ENCODE peak calls at places on chromosomes 6 and 20, in five cellular contexts. Z, Q, V, I and R are unnamed samples.
A peak's percentile ranks its signal among the peaks of the same experiment; 100 is the strongest.

GRCh38 chr6:5497896-5498578 is 236.7 kb downstream of the FARS2 start:
- DNase-seq in Z (peak; percentile 59), Q (no peak), V (peak; percentile 55), I (no peak), R (peak; percentile 18)

GRCh38 chr6:29927841-29928388 is 14.4 kb upstream of the HLA-A start:
- DNase-seq in Z (no peak), Q (no peak), V (no peak), I (no peak), R (no peak)

GRCh38 chr20:49340161-49340966 is 62.5 kb upstream of the ZNFX1 start:
- DNase-seq in Z (no peak), Q (no peak), V (peak; percentile 68), I (no peak), R (peak; percentile 67)

GRCh38 chr6:4522453-4522852 is 253.8 kb upstream of the CDYL start:
- DNase-seq in Z (no peak), Q (no peak), V (no peak), I (no peak), R (no peak)

GRCh38 chr6:28769626-28770402 is 154.0 kb downstream of the TRIM27 start:
- DNase-seq in Z (no peak), Q (peak; percentile 82), V (peak; percentile 58), I (no peak), R (peak; percentile 48)

GRCh38 chr20:59743308-59743707 is 139.0 kb downstream of the PHACTR3 start:
- DNase-seq in Z (no peak), Q (no peak), V (no peak), I (no peak), R (no peak)

GRCh38 chr6:168915855-168916254 is 337.8 kb downstream of the THBS2 start:
- DNase-seq in Z (no peak), Q (no peak), V (no peak), I (no peak), R (no peak)

GRCh38 chr20:24131684-24132083 is 143.1 kb upstream of the GGTLC1 start:
- DNase-seq in Z (no peak), Q (no peak), V (no peak), I (no peak), R (no peak)

GRCh38 chr6:14863896-14864850 is 381.7 kb upstream of the JARID2 start:
- DNase-seq in Z (no peak), Q (no peak), V (no peak), I (peak; percentile 55), R (no peak)

GRCh38 chr20:20102859-20103258 is 50.5 kb downstream of the CFAP61 start:
- DNase-seq in Z (no peak), Q (no peak), V (no peak), I (no peak), R (no peak)

GRCh38 chr6:33213166-33213988 is 5.1 kb downstream of the RING1 start:
- DNase-seq in Z (no peak), Q (no peak), V (peak; percentile 59), I (peak; percentile 86), R (peak; percentile 42)

GRCh38 chr20:6142348-6142993 is 19.6 kb upstream of the FERMT1 start:
- DNase-seq in Z (no peak), Q (peak; percentile 74), V (peak; percentile 65), I (peak; percentile 74), R (peak; percentile 62)

GRCh38 chr20:14589383-14589782 is 252.0 kb upstream of the FLRT3 start:
- DNase-seq in Z (no peak), Q (no peak), V (no peak), I (no peak), R (no peak)

GRCh38 chr6:116111552-116112528 is 11.2 kb downstream of the NT5DC1 start:
- DNase-seq in Z (no peak), Q (peak; percentile 71), V (peak; percentile 45), I (peak; percentile 51), R (peak; percentile 55)

GRCh38 chr6:162408805-162409535 is 318.6 kb downstream of the PRKN start:
- DNase-seq in Z (no peak), Q (no peak), V (no peak), I (peak; percentile 19), R (no peak)

GRCh38 chr20:40160151-40160550 is 528.9 kb downstream of the MAFB start:
- DNase-seq in Z (peak; percentile 51), Q (peak; percentile 73), V (peak; percentile 62), I (peak; percentile 34), R (peak; percentile 13)

GRCh38 chr6:13360671-13361540 is 32.6 kb upstream of the TBC1D7 start:
- DNase-seq in Z (no peak), Q (no peak), V (no peak), I (no peak), R (peak; percentile 10)

GRCh38 chr6:43709654-43710303 is 22.2 kb upstream of the MRPS18A start:
- DNase-seq in Z (no peak), Q (no peak), V (no peak), I (peak; percentile 45), R (no peak)

GRCh38 chr6:132669690-132670291 is 10.8 kb upstream of the TAAR1 start:
- DNase-seq in Z (no peak), Q (peak; percentile 58), V (peak; percentile 42), I (peak; percentile 16), R (peak; percentile 50)

GRCh38 chr6:2819891-2820814 is 21.5 kb downstream of the SERPINB1 start:
- DNase-seq in Z (no peak), Q (peak; percentile 58), V (no peak), I (no peak), R (no peak)

GRCh38 chr20:4604580-4604979 is 117.1 kb upstream of the PRND start:
- DNase-seq in Z (no peak), Q (no peak), V (no peak), I (no peak), R (no peak)

GRCh38 chr6:164034602-164035140 is 620.2 kb downstream of the QKI start:
- DNase-seq in Z (no peak), Q (no peak), V (no peak), I (no peak), R (no peak)

GRCh38 chr6:78460711-78461110 is 406.6 kb upstream of the IRAK1BP1 start:
- DNase-seq in Z (no peak), Q (peak; percentile 81), V (no peak), I (no peak), R (no peak)

GRCh38 chr20:38002422-38002821 is 30.8 kb downstream of the TTI1 start:
- DNase-seq in Z (no peak), Q (no peak), V (no peak), I (no peak), R (no peak)

GRCh38 chr6:41271901-41272395 is 14.5 kb downstream of the TREM1 start:
- DNase-seq in Z (no peak), Q (no peak), V (no peak), I (no peak), R (no peak)